ENCODE peak calls at places on chromosomes 3 and 15, in five cellular contexts. X is epithelial cell of esophagus, U is AG04450, N is pancreas, C is aorta. A is an unnamed sample.

GRCh38 chr15:99536422-99537033 is 29.3 kb upstream of the MEF2A start:
- DNase-seq in X (peak), U (no peak), N (no peak), C (peak), A (peak)

GRCh38 chr15:98809273-98809672 is 160.9 kb downstream of the IGF1R start:
- DNase-seq in X (no peak), U (no peak), N (peak), C (no peak), A (no peak)

GRCh38 chr3:175294793-175295192 is 435.7 kb downstream of the NAALADL2 start:
- DNase-seq in X (no peak), U (no peak), N (no peak), C (no peak), A (no peak)

GRCh38 chr15:90595760-90596155 is 66.0 kb downstream of the CRTC3 start:
- DNase-seq in X (no peak), U (no peak), N (no peak), C (no peak), A (no peak)

GRCh38 chr3:69710153-69710977 is 28.9 kb upstream of the MITF start:
- DNase-seq in X (no peak), U (peak), N (no peak), C (no peak), A (no peak)

GRCh38 chr3:184725176-184725575 is 13.3 kb upstream of the MAGEF1 start:
- DNase-seq in X (no peak), U (no peak), N (no peak), C (no peak), A (no peak)

GRCh38 chr3:129658156-129658843 is 51.8 kb upstream of the PLXND1 start:
- DNase-seq in X (no peak), U (no peak), N (no peak), C (no peak), A (no peak)

GRCh38 chr3:9746330-9746729 is 3.4 kb upstream of the OGG1 start:
- DNase-seq in X (no peak), U (peak), N (no peak), C (no peak), A (no peak)

GRCh38 chr3:14121859-14122258 is 2.8 kb downstream of the CHCHD4 start:
- DNase-seq in X (no peak), U (no peak), N (no peak), C (no peak), A (no peak)

GRCh38 chr15:26630857-26631256 is 142.0 kb downstream of the GABRB3 start:
- DNase-seq in X (no peak), U (no peak), N (no peak), C (no peak), A (no peak)

GRCh38 chr3:148954981-148955380 is 36.4 kb upstream of the GYG1 start:
- DNase-seq in X (no peak), U (no peak), N (no peak), C (no peak), A (no peak)

GRCh38 chr3:14829811-14830210 is 11.0 kb downstream of the FGD5 start:
- DNase-seq in X (no peak), U (no peak), N (no peak), C (no peak), A (no peak)

GRCh38 chr3:32459474-32459873 is 43.2 kb downstream of the CMTM6 start:
- DNase-seq in X (no peak), U (no peak), N (no peak), C (no peak), A (no peak)

GRCh38 chr3:177787279-177788041 is 590.2 kb upstream of the TBL1XR1 start:
- DNase-seq in X (no peak), U (no peak), N (no peak), C (no peak), A (no peak)

GRCh38 chr15:89628301-89628700 is 27.0 kb downstream of the KIF7 start:
- DNase-seq in X (no peak), U (no peak), N (no peak), C (no peak), A (no peak)

GRCh38 chr3:56467801-56468183 is 475 bp downstream of the ERC2 start:
- DNase-seq in X (no peak), U (no peak), N (peak), C (no peak), A (no peak)

GRCh38 chr15:71133734-71134464 is 18.6 kb downstream of the THSD4 start:
- DNase-seq in X (peak), U (no peak), N (no peak), C (no peak), A (peak)

DNA sequence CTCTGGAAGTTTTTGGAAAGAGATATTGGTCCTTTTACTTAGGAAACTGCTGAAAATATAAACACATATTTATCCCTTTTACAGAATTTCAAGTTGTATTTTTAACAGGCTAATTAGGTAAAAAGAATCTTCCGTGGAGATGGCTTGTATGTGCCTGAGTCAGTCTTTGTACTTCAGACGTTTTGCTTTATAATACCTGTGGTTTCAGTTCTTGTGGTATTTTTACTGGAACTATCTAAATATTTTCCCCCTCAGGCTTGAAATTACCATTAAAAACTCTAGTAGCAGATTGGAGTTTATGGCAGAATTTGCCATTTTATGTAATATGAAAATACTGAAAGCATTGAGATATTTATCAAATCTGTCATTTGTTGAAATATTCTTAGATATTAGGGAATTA is 151.6 kb upstream of the CGNL1 start:
- DNase-seq in X (no peak), U (no peak), N (no peak), C (no peak), A (no peak)
- H3K4me3 ChIP-seq in X (no peak), U (no peak), N (no peak), C (no peak), A (no peak)

DNA sequence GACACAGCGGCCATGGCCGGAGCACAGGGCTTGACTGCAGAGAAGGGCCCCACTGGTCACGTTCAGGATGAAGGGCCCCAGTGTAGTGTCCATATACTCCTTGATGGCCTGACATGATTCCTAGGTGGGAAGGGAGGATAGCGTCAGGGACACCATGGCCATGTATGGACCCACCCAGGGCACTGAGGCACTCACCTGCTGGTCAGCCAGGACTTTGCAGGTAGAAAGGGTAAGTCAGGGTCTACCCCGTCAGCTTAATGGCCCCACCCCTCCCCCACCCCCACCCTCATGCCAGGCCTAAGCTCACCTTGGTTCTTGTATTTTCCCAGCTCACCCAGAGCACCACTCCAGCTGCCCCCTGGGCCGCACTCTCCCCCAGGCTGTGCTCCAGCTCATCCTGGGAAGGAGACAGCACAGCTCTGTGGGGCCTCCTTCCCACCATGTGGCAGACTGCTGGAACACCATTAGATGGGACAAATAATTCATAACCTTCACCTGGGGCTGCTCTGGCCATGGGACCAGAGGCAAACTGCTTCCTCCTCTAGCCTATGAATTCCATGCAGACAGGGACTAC is 1.6 kb upstream of the HYAL3 start:
- DNase-seq in X (no peak), U (no peak), N (no peak), C (no peak), A (no peak)
- H3K4me3 ChIP-seq in X (no peak), U (no peak), N (peak), C (no peak), A (no peak)

GRCh38 chr15:56245871-56246814 is 2.5 kb upstream of the RFX7 start:
- DNase-seq in X (peak), U (peak), N (peak), C (peak), A (peak)
- H3K4me3 ChIP-seq in X (peak), U (peak), N (peak), C (no peak), A (no peak)

DNA sequence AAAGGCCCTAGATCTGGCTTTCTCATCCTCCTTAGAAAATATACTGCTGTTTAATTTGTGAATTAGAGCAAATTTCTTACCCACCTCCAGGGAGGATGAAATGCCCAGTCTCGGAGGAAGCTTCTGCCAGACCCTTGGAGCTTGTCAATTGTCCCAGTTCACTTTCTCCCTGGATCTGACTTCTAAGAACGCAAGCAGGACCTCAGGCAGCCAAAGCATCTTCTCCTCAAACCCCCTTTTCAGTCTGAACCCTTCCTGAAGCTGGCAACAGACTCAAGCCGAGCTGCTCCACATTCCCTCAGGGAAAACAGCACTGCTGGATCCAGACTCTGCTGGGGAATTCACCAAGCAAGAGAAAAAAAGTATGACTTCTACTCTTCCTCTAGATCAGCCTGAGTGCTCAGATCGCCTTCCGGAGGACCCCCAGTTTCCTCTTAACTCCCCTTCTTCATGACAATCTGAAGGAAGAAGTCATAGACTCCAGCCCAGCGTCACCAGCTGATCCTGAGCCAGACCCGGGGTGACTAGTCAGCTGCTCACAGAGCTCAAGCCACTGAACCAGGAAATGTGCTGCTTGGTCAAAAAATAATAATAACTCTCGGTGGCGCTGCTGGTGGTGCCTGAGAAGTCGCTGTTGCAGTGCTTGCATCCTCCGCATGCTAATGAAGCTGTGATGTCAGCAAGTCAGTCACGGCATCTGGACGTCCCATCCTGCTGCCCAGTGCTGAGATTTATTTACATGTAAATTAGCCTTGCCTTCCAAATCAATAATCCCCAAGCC is at the start of gene PRICKLE2:
- DNase-seq in X (peak), U (peak), N (peak), C (peak), A (peak)
- H3K4me3 ChIP-seq in X (no peak), U (peak), N (peak), C (peak), A (no peak)

GRCh38 chr15:52804526-52805081 is 14.5 kb upstream of the ONECUT1 start:
- DNase-seq in X (no peak), U (no peak), N (peak), C (no peak), A (no peak)

GRCh38 chr15:52806284-52806655 is 16.1 kb upstream of the ONECUT1 start:
- DNase-seq in X (no peak), U (no peak), N (no peak), C (no peak), A (no peak)

GRCh38 chr15:52808441-52808840 is 18.3 kb upstream of the ONECUT1 start:
- DNase-seq in X (no peak), U (no peak), N (no peak), C (no peak), A (no peak)

GRCh38 chr15:52803543-52804306 is 13.6 kb upstream of the ONECUT1 start:
- DNase-seq in X (no peak), U (no peak), N (peak), C (no peak), A (no peak)

GRCh38 chr15:52805351-52806283 is 15.5 kb upstream of the ONECUT1 start:
- DNase-seq in X (no peak), U (no peak), N (peak), C (no peak), A (no peak)
- H3K4me3 ChIP-seq in X (no peak), U (no peak), N (peak), C (peak), A (no peak)